ENCODE peak calls at places on chromosome 16, in eight cellular contexts. L, B, W, C, G, I, R and Y are unnamed samples.

GRCh38 chr16:56932588-56933265 is 785 bp downstream of the HERPUD1 start:
- DNase-seq in L (peak), B (peak), W (peak), C (peak), G (peak), I (no peak), R (peak), Y (peak)

GRCh38 chr16:46830417-46830901 is 521 bp downstream of the C16orf87 start:
- DNase-seq in L (peak), B (peak), W (peak), C (no peak), G (peak), I (no peak), R (peak), Y (peak)

GRCh38 chr16:6447046-6447445 is 885.6 kb upstream of the RBFOX1 start:
- DNase-seq in L (no peak), B (no peak), W (no peak), C (no peak), G (no peak), I (no peak), R (no peak), Y (no peak)

GRCh38 chr16:88531346-88531745 is 38.9 kb upstream of the ZC3H18 start:
- DNase-seq in L (no peak), B (no peak), W (no peak), C (no peak), G (no peak), I (no peak), R (no peak), Y (no peak)

GRCh38 chr16:86772671-86773338 is 194.5 kb downstream of the FOXL1 start:
- DNase-seq in L (no peak), B (no peak), W (no peak), C (no peak), G (no peak), I (peak), R (no peak), Y (peak)

GRCh38 chr16:77585852-77586251 is 136.5 kb upstream of the NUDT7 start:
- DNase-seq in L (no peak), B (no peak), W (no peak), C (no peak), G (no peak), I (peak), R (no peak), Y (peak)

GRCh38 chr16:15866451-15866850 is 9.6 kb upstream of the MYH11 start:
- DNase-seq in L (no peak), B (no peak), W (no peak), C (no peak), G (no peak), I (no peak), R (no peak), Y (no peak)

GRCh38 chr16:21302898-21303528 is 24.9 kb upstream of the CRYM start:
- DNase-seq in L (no peak), B (no peak), W (no peak), C (no peak), G (no peak), I (no peak), R (peak), Y (peak)

GRCh38 chr16:24075929-24076716 is 180.0 kb upstream of the CACNG3 start:
- DNase-seq in L (no peak), B (no peak), W (no peak), C (no peak), G (no peak), I (no peak), R (no peak), Y (no peak)

GRCh38 chr16:66335704-66336329 is 30.7 kb upstream of the CDH5 start:
- DNase-seq in L (no peak), B (no peak), W (no peak), C (no peak), G (no peak), I (peak), R (peak), Y (peak)

GRCh38 chr16:80931985-80932720 is 74.5 kb downstream of the CMC2 start:
- DNase-seq in L (no peak), B (peak), W (peak), C (no peak), G (peak), I (peak), R (peak), Y (peak)

GRCh38 chr16:47666434-47666833 is 205.3 kb downstream of the PHKB start:
- DNase-seq in L (no peak), B (no peak), W (no peak), C (no peak), G (no peak), I (no peak), R (no peak), Y (no peak)

GRCh38 chr16:19722269-19722952 is 4.3 kb downstream of the IQCK start:
- DNase-seq in L (no peak), B (no peak), W (no peak), C (no peak), G (no peak), I (no peak), R (no peak), Y (no peak)

GRCh38 chr16:77359065-77359502 is 75.8 kb downstream of the ADAMTS18 start:
- DNase-seq in L (no peak), B (no peak), W (no peak), C (no peak), G (no peak), I (peak), R (no peak), Y (peak)

GRCh38 chr16:10594312-10594950 is 14.0 kb upstream of the EMP2 start:
- DNase-seq in L (no peak), B (no peak), W (peak), C (no peak), G (no peak), I (no peak), R (peak), Y (no peak)

GRCh38 chr16:69482410-69482951 is 58.1 kb downstream of the CYB5B start:
- DNase-seq in L (no peak), B (peak), W (no peak), C (peak), G (peak), I (peak), R (no peak), Y (peak)

GRCh38 chr16:66849543-66849942 is 5.3 kb downstream of the CA7 start:
- DNase-seq in L (no peak), B (no peak), W (no peak), C (no peak), G (no peak), I (no peak), R (no peak), Y (no peak)

GRCh38 chr16:30541502-30542329 is 7.1 kb upstream of the ZNF747 start:
- DNase-seq in L (no peak), B (no peak), W (no peak), C (no peak), G (no peak), I (no peak), R (peak), Y (peak)

GRCh38 chr16:5020551-5020950 is 13.2 kb downstream of the NAGPA start:
- DNase-seq in L (no peak), B (no peak), W (no peak), C (no peak), G (no peak), I (no peak), R (no peak), Y (no peak)

GRCh38 chr16:25563700-25564099 is 128.1 kb upstream of the HS3ST4 start:
- DNase-seq in L (no peak), B (no peak), W (no peak), C (no peak), G (no peak), I (no peak), R (no peak), Y (no peak)

GRCh38 chr16:10081201-10081940 is 100.9 kb downstream of the GRIN2A start:
- DNase-seq in L (no peak), B (no peak), W (no peak), C (no peak), G (no peak), I (peak), R (no peak), Y (peak)

GRCh38 chr16:83365166-83365565 is 442.6 kb upstream of the HSBP1 start:
- DNase-seq in L (no peak), B (no peak), W (no peak), C (no peak), G (no peak), I (no peak), R (no peak), Y (no peak)

GRCh38 chr16:61263400-61263799 is 772.8 kb downstream of the CDH8 start:
- DNase-seq in L (no peak), B (no peak), W (no peak), C (no peak), G (no peak), I (no peak), R (no peak), Y (no peak)

GRCh38 chr16:12141556-12141955 is 165.0 kb downstream of the SNX29 start:
- DNase-seq in L (no peak), B (no peak), W (no peak), C (no peak), G (no peak), I (no peak), R (no peak), Y (no peak)

GRCh38 chr16:69772560-69773254 is 10.6 kb downstream of the WWP2 start:
- DNase-seq in L (no peak), B (no peak), W (no peak), C (no peak), G (no peak), I (no peak), R (no peak), Y (no peak)

GRCh38 chr16:4936181-4936990 is 562 bp downstream of the PPL start:
- DNase-seq in L (no peak), B (peak), W (peak), C (no peak), G (peak), I (no peak), R (peak), Y (no peak)

GRCh38 chr16:2471016-2471652 is at the start of gene NTN3:
- DNase-seq in L (no peak), B (no peak), W (peak), C (no peak), G (no peak), I (no peak), R (no peak), Y (no peak)

GRCh38 chr16:3467920-3468319 is 24.4 kb downstream of the NAA60 start:
- DNase-seq in L (no peak), B (no peak), W (no peak), C (no peak), G (no peak), I (no peak), R (no peak), Y (peak)

GRCh38 chr16:85569615-85570212 is 43.4 kb upstream of the GSE1 start:
- DNase-seq in L (peak), B (no peak), W (peak), C (no peak), G (peak), I (peak), R (peak), Y (peak)

GRCh38 chr16:30173054-30173453 is 10.3 kb upstream of the CORO1A start:
- DNase-seq in L (no peak), B (no peak), W (no peak), C (no peak), G (no peak), I (no peak), R (no peak), Y (no peak)

GRCh38 chr16:30958164-30959083 is 870 bp downstream of the SETD1A start:
- DNase-seq in L (no peak), B (peak), W (no peak), C (no peak), G (peak), I (no peak), R (peak), Y (peak)

GRCh38 chr16:55662641-55663040 is 6.9 kb downstream of the SLC6A2 start:
- DNase-seq in L (no peak), B (peak), W (no peak), C (no peak), G (no peak), I (no peak), R (no peak), Y (no peak)

GRCh38 chr16:78097522-78097921 is 1.9 kb upstream of the WWOX start:
- DNase-seq in L (no peak), B (no peak), W (no peak), C (no peak), G (no peak), I (no peak), R (no peak), Y (no peak)

GRCh38 chr16:495127-495748 is 32.3 kb upstream of the CAPN15 start:
- DNase-seq in L (no peak), B (no peak), W (peak), C (no peak), G (peak), I (no peak), R (peak), Y (no peak)

GRCh38 chr16:54125751-54126655 is 160.6 kb downstream of the IRX3 start:
- DNase-seq in L (no peak), B (no peak), W (no peak), C (no peak), G (no peak), I (no peak), R (no peak), Y (no peak)

GRCh38 chr16:54126907-54127306 is 159.7 kb downstream of the IRX3 start:
- DNase-seq in L (no peak), B (no peak), W (no peak), C (no peak), G (no peak), I (no peak), R (no peak), Y (no peak)

GRCh38 chr16:54135361-54136275 is 151.0 kb downstream of the IRX3 start:
- DNase-seq in L (no peak), B (no peak), W (no peak), C (no peak), G (no peak), I (peak), R (no peak), Y (peak)

GRCh38 chr16:54128629-54129230 is 157.9 kb downstream of the IRX3 start:
- DNase-seq in L (no peak), B (no peak), W (no peak), C (no peak), G (no peak), I (no peak), R (no peak), Y (no peak)

DNA sequence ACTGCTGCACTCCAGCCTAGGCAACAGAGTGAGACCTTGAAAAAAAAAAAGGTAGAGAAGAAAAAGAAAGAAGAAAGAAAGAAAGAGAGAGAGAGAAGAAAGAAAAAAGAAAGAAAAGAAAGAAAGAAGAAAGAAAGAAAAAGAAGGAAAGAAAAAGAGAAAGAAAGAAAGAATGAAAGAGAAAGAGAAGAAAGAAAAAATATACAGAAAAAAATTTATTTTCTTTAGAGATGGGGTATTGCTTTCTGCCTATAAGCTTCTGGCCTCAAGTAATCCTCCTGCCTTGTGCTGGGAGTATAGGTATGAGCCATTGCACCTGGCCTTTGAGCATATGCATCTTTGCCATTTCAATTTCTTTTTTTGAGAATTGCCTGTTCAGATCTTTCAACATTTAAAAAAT is 156.8 kb downstream of the IRX3 start:
- DNase-seq in L (no peak), B (no peak), W (no peak), C (no peak), G (no peak), I (no peak), R (no peak), Y (no peak)
- TF ChIP-seq CTCF in L (no peak), B (no peak), W (no peak), C (no peak), G (no peak), I (no peak), R (no peak), Y (no peak)

DNA sequence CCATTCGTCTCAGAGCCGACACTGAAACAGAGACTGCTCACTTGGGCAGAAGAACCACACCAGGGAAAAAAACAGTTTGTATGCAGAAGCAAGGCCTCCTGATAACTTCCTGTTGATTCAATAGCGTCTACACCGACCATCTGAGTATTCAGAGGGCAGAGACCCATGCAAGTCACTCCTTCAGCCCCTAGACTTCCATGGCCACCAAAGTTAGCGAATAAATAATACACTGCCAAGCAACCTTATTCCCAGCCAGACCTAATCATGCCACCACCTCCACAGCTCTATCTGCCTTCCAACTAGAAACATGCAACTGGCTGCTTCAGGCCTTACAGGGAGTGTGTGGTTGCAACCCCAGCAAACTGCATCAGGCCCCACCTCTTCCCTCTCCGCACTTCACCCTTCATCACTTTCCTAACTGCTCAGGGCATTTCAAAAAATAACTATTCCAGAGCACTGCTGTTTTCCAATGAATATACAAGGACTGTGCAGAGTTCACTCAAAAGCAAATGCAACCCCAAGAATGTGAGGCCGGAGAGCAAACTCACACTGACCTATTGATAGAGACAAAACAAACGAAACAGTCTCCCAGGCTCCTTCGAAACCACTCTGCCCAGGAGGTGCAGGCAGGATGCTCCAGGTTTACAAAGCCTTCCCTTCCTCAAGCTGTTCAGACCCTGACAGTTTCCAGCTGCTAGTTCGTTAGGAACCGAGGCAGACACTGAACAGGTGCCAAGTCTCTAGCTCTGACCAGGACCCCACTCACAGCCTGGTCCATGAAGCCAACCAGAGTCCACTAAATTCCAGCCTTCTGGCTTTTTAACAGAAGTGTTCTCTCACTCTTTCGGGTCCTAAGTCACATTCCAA is 3.6 kb downstream of the USP7 start:
- DNase-seq in L (peak), B (no peak), W (no peak), C (no peak), G (no peak), I (no peak), R (no peak), Y (no peak)
- H3K4me3 ChIP-seq in L (peak), B (no peak), W (no peak), C (peak), G (no peak), I (no peak), R (no peak), Y (no peak)

GRCh38 chr16:81939164-81940067 is 71.9 kb downstream of the SDR42E1 start:
- DNase-seq in L (no peak), B (no peak), W (no peak), C (no peak), G (no peak), I (no peak), R (no peak), Y (no peak)
- TF ChIP-seq CTCF in L (no peak), B (no peak), W (no peak), C (no peak), G (no peak), I (no peak), R (no peak), Y (no peak)

DNA sequence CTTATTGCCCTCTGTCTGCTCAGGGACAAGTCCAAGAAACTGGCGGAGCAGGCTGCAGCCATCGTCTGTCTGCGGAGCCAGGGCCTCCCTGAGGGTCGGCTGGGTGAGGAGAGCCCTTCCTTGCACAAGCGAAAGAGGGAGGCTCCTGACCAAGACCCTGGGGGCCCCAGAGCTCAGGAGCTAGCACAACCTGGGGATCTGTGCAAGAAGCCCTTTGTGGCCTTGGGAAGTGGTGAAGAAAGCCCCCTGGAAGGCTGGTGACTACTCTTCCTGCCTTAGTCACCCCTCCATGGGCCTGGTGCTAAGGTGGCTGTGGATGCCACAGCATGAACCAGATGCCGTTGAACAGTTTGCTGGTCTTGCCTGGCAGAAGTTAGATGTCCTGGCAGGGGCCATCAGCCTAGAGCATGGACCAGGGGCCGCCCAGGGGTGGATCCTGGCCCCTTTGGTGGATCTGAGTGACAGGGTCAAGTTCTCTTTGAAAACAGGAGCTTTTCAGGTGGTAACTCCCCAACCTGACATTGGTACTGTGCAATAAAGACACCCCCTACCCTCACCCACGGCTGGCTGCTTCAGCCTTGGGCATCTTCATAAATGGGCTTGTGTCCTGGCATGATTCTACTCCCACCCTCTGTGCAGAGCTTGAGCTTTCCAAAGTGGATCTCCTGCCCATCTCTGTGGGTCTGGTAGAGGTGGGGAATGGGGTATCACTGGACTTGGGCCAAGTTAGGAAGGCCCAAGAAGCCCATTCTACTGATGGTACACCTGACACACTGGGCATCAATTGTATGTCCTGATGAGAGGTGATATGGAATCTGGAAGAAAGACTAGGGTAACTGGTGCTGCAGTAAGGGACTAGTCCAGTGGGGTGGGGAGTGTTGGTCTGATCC is 6.2 kb upstream of the NFATC3 start:
- DNase-seq in L (no peak), B (no peak), W (no peak), C (no peak), G (no peak), I (no peak), R (no peak), Y (no peak)
- H3K4me3 ChIP-seq in L (peak), B (no peak), W (no peak), C (no peak), G (no peak), I (no peak), R (no peak), Y (no peak)